ENCODE peak calls at places on chromosomes 11 and 22, in seven cellular contexts. N, H, J, S, U, Q and F are unnamed samples.

GRCh38 chr11:2270322-2271076 is at the start of gene ASCL2:
- DNase-seq in N (no peak), U (no peak), H (no peak), Q (no peak), S (no peak), J (no peak), F (no peak)

GRCh38 chr11:68741536-68741935 is 9.8 kb downstream of the TESMIN start:
- DNase-seq in S (no peak), U (no peak), H (no peak), N (no peak), J (no peak), Q (peak), F (no peak)

GRCh38 chr11:2549491-2549875 is 104.7 kb downstream of the KCNQ1 start:
- DNase-seq in H (no peak), U (no peak), N (peak), S (no peak), J (no peak), Q (no peak), F (no peak)

GRCh38 chr11:963852-964251 is 38.2 kb downstream of the AP2A2 start:
- DNase-seq in N (peak), H (no peak), J (no peak), S (no peak), Q (no peak), U (no peak), F (no peak)

GRCh38 chr11:134542401-134543143 is 130.5 kb upstream of the B3GAT1 start:
- DNase-seq in H (no peak), U (no peak), S (no peak), J (no peak), N (no peak), Q (peak), F (no peak)

GRCh38 chr11:100719809-100720221 is 32.7 kb downstream of the ARHGAP42 start:
- DNase-seq in S (peak), N (peak), J (peak), H (no peak), U (peak), Q (peak), F (peak)

GRCh38 chr11:7964873-7965272 is 374 bp downstream of the NLRP10 start:
- DNase-seq in N (no peak), U (peak), J (peak), S (peak), Q (peak), H (no peak), F (no peak)

GRCh38 chr22:46083383-46084350 is 66.7 kb upstream of the PPARA start:
- DNase-seq in S (no peak), H (no peak), J (no peak), Q (no peak), U (no peak), N (peak), F (peak)

GRCh38 chr11:111310088-111310487 is 11.7 kb downstream of the POU2AF3 start:
- DNase-seq in H (no peak), U (no peak), S (no peak), N (no peak), Q (no peak), J (no peak), F (no peak)

GRCh38 chr22:25125693-25126357 is 73.8 kb upstream of the CRYBB3 start:
- DNase-seq in U (no peak), Q (no peak), H (no peak), J (no peak), S (no peak), N (no peak), F (no peak)

GRCh38 chr11:76336597-76336996 is 44.3 kb downstream of the THAP12 start:
- DNase-seq in Q (no peak), U (no peak), S (no peak), H (no peak), J (no peak), N (no peak), F (no peak)

GRCh38 chr22:46042786-46043185 is 65.8 kb upstream of the WNT7B start:
- DNase-seq in N (peak), Q (no peak), J (no peak), H (no peak), U (no peak), S (peak), F (no peak)

GRCh38 chr22:24445481-24446290 is 18.3 kb downstream of the ADORA2A start:
- DNase-seq in J (no peak), N (no peak), S (no peak), U (no peak), Q (peak), H (no peak), F (no peak)

GRCh38 chr11:46414466-46414796 is 22.9 kb upstream of the CHRM4 start:
- DNase-seq in Q (no peak), S (no peak), H (no peak), J (no peak), N (no peak), U (no peak), F (no peak)